ENCODE peak calls at places on chromosomes 7 and 10, in six cellular contexts. R is HCT116, M is H1, I is GM12878, N is K562, E is HepG2. S is an unnamed sample.

GRCh38 chr7:26368542-26368941 is 76.9 kb downstream of the SNX10 start:
- DNase-seq in R (no peak), M (no peak), I (no peak), N (no peak), E (no peak), S (no peak)

GRCh38 chr10:13977861-13978843 is 352.6 kb downstream of the FRMD4A start:
- DNase-seq in R (no peak), M (no peak), I (no peak), N (no peak), E (no peak), S (no peak)

GRCh38 chr7:131604841-131605279 is 48.4 kb upstream of the PODXL start:
- DNase-seq in R (no peak), M (no peak), I (no peak), N (no peak), E (no peak), S (peak; percentile 98)

GRCh38 chr7:12557282-12557681 is 13.2 kb upstream of the SCIN start:
- DNase-seq in R (no peak), M (no peak), I (no peak), N (no peak), E (no peak), S (no peak)

GRCh38 chr7:32298403-32299132 is 191.6 kb downstream of the LSM5 start:
- DNase-seq in R (no peak), M (peak; percentile 68), I (no peak), N (no peak), E (no peak), S (no peak)

GRCh38 chr7:138015096-138015495 is 13.2 kb upstream of the CREB3L2 start:
- DNase-seq in R (no peak), M (no peak), I (no peak), N (no peak), E (no peak), S (no peak)

GRCh38 chr10:96334888-96335526 is 23.8 kb downstream of the OPALIN start:
- DNase-seq in R (peak; percentile 13), M (peak; percentile 50), I (no peak), N (peak; percentile 25), E (peak; percentile 44), S (peak; percentile 42)

GRCh38 chr10:35510891-35511290 is 94.2 kb upstream of the GJD4 start:
- DNase-seq in R (no peak), M (no peak), I (no peak), N (no peak), E (no peak), S (no peak)

GRCh38 chr10:131149586-131149985 is 161.9 kb downstream of the TCERG1L start:
- DNase-seq in R (no peak), M (no peak), I (no peak), N (no peak), E (no peak), S (no peak)

GRCh38 chr7:123649956-123650355 is 5.7 kb upstream of the LMOD2 start:
- DNase-seq in R (no peak), M (no peak), I (no peak), N (no peak), E (no peak), S (no peak)

GRCh38 chr7:78363866-78364265 is 565.3 kb downstream of the PHTF2 start:
- DNase-seq in R (no peak), M (no peak), I (no peak), N (no peak), E (no peak), S (no peak)

GRCh38 chr7:68038621-68039314 is 1042.1 kb downstream of the TYW1 start:
- DNase-seq in R (no peak), M (no peak), I (no peak), N (no peak), E (peak; percentile 20), S (no peak)

GRCh38 chr10:69119896-69120295 is 4.1 kb upstream of the VPS26A start:
- DNase-seq in R (no peak), M (no peak), I (no peak), N (no peak), E (no peak), S (no peak)

GRCh38 chr7:50142421-50143113 is 49.5 kb upstream of the ZPBP start:
- DNase-seq in R (peak; percentile 36), M (no peak), I (peak; percentile 24), N (peak; percentile 23), E (peak; percentile 12), S (peak; percentile 15)

GRCh38 chr7:151104411-151105235 is 18.3 kb downstream of the AGAP3 start:
- DNase-seq in R (no peak), M (peak; percentile 67), I (no peak), N (no peak), E (no peak), S (no peak)

GRCh38 chr7:110677405-110677804 is 413.5 kb upstream of the LRRN3 start:
- DNase-seq in R (no peak), M (no peak), I (no peak), N (no peak), E (peak; percentile 93), S (no peak)

GRCh38 chr10:132050191-132050590 is 15.6 kb upstream of the JAKMIP3 start:
- DNase-seq in R (no peak), M (no peak), I (no peak), N (no peak), E (no peak), S (no peak)

GRCh38 chr7:75958802-75959543 is 35.4 kb downstream of the TMEM120A start:
- DNase-seq in R (no peak), M (no peak), I (no peak), N (no peak), E (peak; percentile 80), S (no peak)

GRCh38 chr10:12780634-12781601 is 220.6 kb downstream of the CCDC3 start:
- DNase-seq in R (no peak), M (no peak), I (no peak), N (no peak), E (no peak), S (no peak)

GRCh38 chr10:71486465-71487114 is 89.9 kb downstream of the CDH23 start:
- DNase-seq in R (peak; percentile 36), M (peak; percentile 93), I (no peak), N (peak; percentile 72), E (peak; percentile 26), S (peak; percentile 38)

GRCh38 chr7:118109607-118110006 is 74.4 kb upstream of the LSM8 start:
- DNase-seq in R (no peak), M (no peak), I (no peak), N (no peak), E (peak; percentile 11), S (no peak)

GRCh38 chr7:36986429-36987362 is 262.4 kb upstream of the AOAH start:
- DNase-seq in R (peak; percentile 34), M (peak; percentile 90), I (no peak), N (peak; percentile 78), E (peak; percentile 36), S (peak; percentile 75)

GRCh38 chr7:124908258-124908657 is 21.4 kb downstream of the POT1 start:
- DNase-seq in R (no peak), M (no peak), I (no peak), N (no peak), E (no peak), S (no peak)

GRCh38 chr7:30171753-30172447 is 37.1 kb downstream of the MTURN start:
- DNase-seq in R (no peak), M (no peak), I (no peak), N (no peak), E (no peak), S (no peak)

GRCh38 chr7:34036069-34036920 is 131.0 kb downstream of the BMPER start:
- DNase-seq in R (peak; percentile 61), M (no peak), I (no peak), N (peak; percentile 12), E (peak; percentile 84), S (no peak)

GRCh38 chr10:98041352-98042043 is 11.1 kb upstream of the CRTAC1 start:
- DNase-seq in R (peak; percentile 61), M (peak; percentile 84), I (no peak), N (peak; percentile 27), E (peak; percentile 54), S (peak; percentile 58)

GRCh38 chr7:22109761-22110160 is 164.1 kb upstream of the CDCA7L start:
- DNase-seq in R (peak; percentile 6), M (peak; percentile 66), I (no peak), N (peak; percentile 66), E (peak; percentile 65), S (peak; percentile 51)

GRCh38 chr7:25073451-25073850 is 51.6 kb downstream of the CYCS start:
- DNase-seq in R (no peak), M (no peak), I (no peak), N (no peak), E (peak; percentile 55), S (no peak)

DNA sequence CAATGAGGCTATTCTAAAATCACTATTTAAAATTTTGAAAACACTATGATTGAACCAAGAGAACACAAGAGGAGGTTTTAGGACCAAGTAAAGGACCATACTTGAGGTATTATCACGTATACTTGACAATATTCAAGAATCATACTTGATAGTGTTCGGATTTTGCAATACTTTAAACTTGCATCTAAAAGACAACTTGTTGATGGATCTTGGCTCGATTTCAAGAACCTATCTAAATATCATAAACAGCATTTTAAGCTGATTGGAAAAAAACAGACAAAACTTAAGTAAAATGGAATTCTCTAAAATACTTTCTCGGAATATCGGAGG is 1.3 kb downstream of the NAMPT start:
- DNase-seq in R (no peak), M (no peak), I (no peak), N (no peak), E (no peak), S (no peak)
- H3K4me1 ChIP-seq in R (peaks cover 46% of the 10 kb centered on the region), M (no peaks in the 10 kb centered on the region), I (no peaks in the 10 kb centered on the region), N (peaks cover 11% of the 10 kb centered on the region), E (peaks cover 49% of the 10 kb centered on the region), S (no peaks in the 10 kb centered on the region)

GRCh38 chr10:128823201-128823600 is 643.8 kb upstream of the MGMT start:
- DNase-seq in R (no peak), M (peak; percentile 33), I (no peak), N (no peak), E (no peak), S (no peak)
- TF ChIP-seq ZNF274 in R (no peak), M (no peak), I (no peak), N (no peak), E (no peak), S (no peak)

GRCh38 chr10:86958831-86959736 is 685 bp downstream of the SNCG start:
- DNase-seq in R (peak; percentile 62), M (peak; percentile 54), I (no peak), N (peak; percentile 80), E (peak; percentile 31), S (no peak)

GRCh38 chr10:86958109-86958830 is at the start of gene SNCG:
- DNase-seq in R (no peak), M (peak; percentile 47), I (no peak), N (peak; percentile 54), E (no peak), S (no peak)

GRCh38 chr10:86960003-86960862 is 1.8 kb downstream of the SNCG start:
- DNase-seq in R (peak; percentile 64), M (peak; percentile 81), I (peak; percentile 35), N (peak; percentile 85), E (peak; percentile 68), S (no peak)

GRCh38 chr10:86960863-86961434 is 2.5 kb downstream of the SNCG start:
- DNase-seq in R (no peak), M (no peak), I (no peak), N (no peak), E (no peak), S (no peak)

DNA sequence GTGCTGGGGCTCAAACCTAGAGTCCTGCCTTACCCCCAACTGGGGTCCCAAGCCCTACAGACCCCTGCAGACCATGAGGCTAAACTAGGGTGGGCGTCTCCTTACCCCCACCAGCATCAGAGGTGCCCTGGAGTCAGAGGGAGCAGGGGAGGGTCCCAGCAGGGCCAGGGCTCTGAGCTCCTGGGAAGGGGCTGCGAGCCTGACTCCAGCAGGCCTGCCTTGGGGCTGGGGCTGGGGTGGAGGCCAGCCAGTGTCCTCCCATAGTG is 1.3 kb downstream of the SNCG start:
- DNase-seq in R (no peak), M (no peak), I (no peak), N (no peak), E (no peak), S (no peak)
- H3K4me1 ChIP-seq in R (peaks cover 79% of the 10 kb centered on the region), M (peaks cover 47% of the 10 kb centered on the region), I (peaks cover 21% of the 10 kb centered on the region), N (peaks cover 88% of the 10 kb centered on the region), E (peaks cover 49% of the 10 kb centered on the region), S (peaks cover 68% of the 10 kb centered on the region)

GRCh38 chr10:16847644-16848043 is 30.4 kb upstream of the RSU1 start:
- DNase-seq in R (no peak), M (no peak), I (no peak), N (no peak), E (no peak), S (no peak)
- TF ChIP-seq ZNF274 in R (no peak), M (no peak), I (no peak), N (no peak), E (no peak), S (no peak)